ENCODE peak calls at places on chromosome 6, in seven cellular contexts. M is thoracic aorta; O is CD8-positive, alpha-beta T cell; T is HCT116; Y is SK-N-SH; D is A549; P is colonic mucosa. X is an unnamed sample.
A peak's percentile ranks its signal among the peaks of the same experiment; 100 is the strongest.

GRCh38 chr6:98764378-98764911 is 69.9 kb upstream of the POU3F2 start:
- DNase-seq in M (no peak), O (no peak), T (no peak), Y (no peak), D (no peak), P (no peak), X (no peak)

GRCh38 chr6:34919651-34920050 is 30.6 kb downstream of the ANKS1A start:
- DNase-seq in M (no peak), O (no peak), T (no peak), Y (no peak), D (no peak), P (no peak), X (no peak)

GRCh38 chr6:122360809-122361208 is 38.6 kb upstream of the HSF2 start:
- DNase-seq in M (no peak), O (no peak), T (no peak), Y (no peak), D (no peak), P (no peak), X (no peak)

GRCh38 chr6:143136647-143137046 is 76.0 kb downstream of the AIG1 start:
- DNase-seq in M (no peak), O (no peak), T (no peak), Y (no peak), D (no peak), P (no peak), X (no peak)

GRCh38 chr6:127345521-127345920 is 2.1 kb upstream of the ECHDC1 start:
- DNase-seq in M (no peak), O (no peak), T (peak; percentile 40), Y (no peak), D (no peak), P (no peak), X (no peak)

GRCh38 chr6:128598561-128598960 is 78.2 kb upstream of the PTPRK start:
- DNase-seq in M (no peak), O (no peak), T (peak; percentile 8), Y (no peak), D (no peak), P (no peak), X (no peak)

GRCh38 chr6:29834564-29835436 is 7.2 kb downstream of the HLA-G start:
- DNase-seq in M (no peak), O (peak; percentile 61), T (no peak), Y (peak; percentile 41), D (no peak), P (peak; percentile 56), X (no peak)

GRCh38 chr6:44254957-44255808 is 2.1 kb downstream of the SLC35B2 start:
- DNase-seq in M (no peak), O (no peak), T (no peak), Y (no peak), D (peak; percentile 42), P (no peak), X (no peak)

GRCh38 chr6:66814156-66814555 is 1107.1 kb upstream of the EYS start:
- DNase-seq in M (no peak), O (no peak), T (no peak), Y (no peak), D (no peak), P (no peak), X (no peak)

GRCh38 chr6:135269399-135270005 is 88.4 kb downstream of the MYB start:
- DNase-seq in M (no peak), O (no peak), T (no peak), Y (no peak), D (no peak), P (peak; percentile 90), X (no peak)

GRCh38 chr6:136609878-136610706 is 59.9 kb upstream of the MAP7 start:
- DNase-seq in M (peak; percentile 66), O (no peak), T (peak; percentile 98), Y (no peak), D (peak; percentile 96), P (peak; percentile 82), X (peak; percentile 35)

GRCh38 chr6:21426841-21427490 is 166.6 kb upstream of the SOX4 start:
- DNase-seq in M (no peak), O (no peak), T (no peak), Y (no peak), D (peak; percentile 2), P (no peak), X (no peak)

GRCh38 chr6:30169658-30170614 is 6.6 kb downstream of the TRIM15 start:
- DNase-seq in M (no peak), O (no peak), T (peak; percentile 51), Y (peak; percentile 73), D (peak; percentile 45), P (peak; percentile 41), X (no peak)

GRCh38 chr6:73349311-73349710 is 4.8 kb downstream of the DPPA5 start:
- DNase-seq in M (no peak), O (no peak), T (no peak), Y (no peak), D (no peak), P (no peak), X (no peak)

GRCh38 chr6:108277831-108278230 is 17.0 kb upstream of the SNX3 start:
- DNase-seq in M (no peak), O (no peak), T (no peak), Y (no peak), D (no peak), P (no peak), X (no peak)

GRCh38 chr6:4693566-4693965 is 82.6 kb upstream of the CDYL start:
- DNase-seq in M (no peak), O (no peak), T (no peak), Y (no peak), D (no peak), P (no peak), X (no peak)

GRCh38 chr6:133741375-133741861 is 147.5 kb upstream of the TCF21 start:
- DNase-seq in M (no peak), O (no peak), T (peak; percentile 28), Y (no peak), D (peak; percentile 80), P (no peak), X (no peak)

GRCh38 chr6:161272600-161273355 is 1.1 kb downstream of the AGPAT4 start:
- DNase-seq in M (no peak), O (no peak), T (peak; percentile 3), Y (peak; percentile 62), D (no peak), P (peak; percentile 50), X (no peak)

GRCh38 chr6:40436685-40437604 is 150.2 kb downstream of the LRFN2 start:
- DNase-seq in M (no peak), O (no peak), T (no peak), Y (peak; percentile 66), D (no peak), P (no peak), X (no peak)

GRCh38 chr6:40520683-40521082 is 66.5 kb downstream of the LRFN2 start:
- DNase-seq in M (no peak), O (no peak), T (no peak), Y (peak; percentile 33), D (no peak), P (no peak), X (no peak)

DNA sequence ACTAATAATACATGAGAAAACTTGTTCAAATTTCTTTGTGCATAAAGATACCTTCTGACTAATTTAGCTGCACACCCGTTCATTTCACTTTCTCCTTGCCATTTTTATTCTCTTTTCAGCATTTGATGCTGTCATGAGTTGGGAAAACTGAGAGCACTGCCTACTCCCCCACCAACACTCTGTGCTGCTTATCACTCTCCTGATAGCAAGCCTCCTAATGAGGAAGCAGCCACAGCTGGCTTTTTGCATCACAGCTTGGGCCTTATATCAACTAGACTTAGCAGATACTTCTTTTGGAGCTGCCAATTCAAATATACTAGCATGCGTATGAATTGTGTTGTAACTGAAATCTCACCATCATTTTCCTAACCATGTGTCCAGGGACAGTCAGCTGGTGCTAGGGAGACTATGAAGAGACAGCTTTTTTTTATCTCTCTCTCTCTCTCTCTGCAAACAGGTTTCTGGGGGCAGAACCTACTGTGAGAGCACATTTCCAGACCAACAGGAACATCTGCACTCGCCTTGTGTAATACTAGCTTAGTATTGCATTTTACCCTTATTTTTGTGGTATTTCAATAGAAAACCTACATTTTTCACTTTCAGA is 699.0 kb downstream of the KHDRBS2 start:
- DNase-seq in M (no peak), O (no peak), T (no peak), Y (no peak), D (no peak), P (no peak), X (no peak)
- H3K9me3 ChIP-seq in M (no peaks in the 10 kb centered on the region), O (no peaks in the 10 kb centered on the region), T (peaks cover 19% of the 10 kb centered on the region), Y (no peaks in the 10 kb centered on the region), D (no peaks in the 10 kb centered on the region), P (no peaks in the 10 kb centered on the region), X (no peaks in the 10 kb centered on the region)

GRCh38 chr6:157911786-157912185 is 69.9 kb upstream of the SYNJ2 start:
- DNase-seq in M (no peak), O (no peak), T (no peak), Y (peak; percentile 27), D (no peak), P (no peak), X (no peak)

GRCh38 chr6:157908369-157909281 is 73.0 kb upstream of the SYNJ2 start:
- DNase-seq in M (no peak), O (no peak), T (no peak), Y (no peak), D (no peak), P (no peak), X (no peak)

GRCh38 chr6:157912326-157912725 is 69.3 kb upstream of the SYNJ2 start:
- DNase-seq in M (no peak), O (no peak), T (no peak), Y (no peak), D (no peak), P (no peak), X (no peak)

GRCh38 chr6:157909282-157909664 is 72.4 kb upstream of the SYNJ2 start:
- DNase-seq in M (no peak), O (no peak), T (no peak), Y (no peak), D (no peak), P (no peak), X (no peak)

GRCh38 chr6:157911278-157911677 is 70.4 kb upstream of the SYNJ2 start:
- DNase-seq in M (no peak), O (no peak), T (no peak), Y (no peak), D (no peak), P (no peak), X (no peak)
- TF ChIP-seq CTCF in M (no peak), O (no peak), T (no peak), Y (no peak), D (no peak), P (no peak), X (no peak)

DNA sequence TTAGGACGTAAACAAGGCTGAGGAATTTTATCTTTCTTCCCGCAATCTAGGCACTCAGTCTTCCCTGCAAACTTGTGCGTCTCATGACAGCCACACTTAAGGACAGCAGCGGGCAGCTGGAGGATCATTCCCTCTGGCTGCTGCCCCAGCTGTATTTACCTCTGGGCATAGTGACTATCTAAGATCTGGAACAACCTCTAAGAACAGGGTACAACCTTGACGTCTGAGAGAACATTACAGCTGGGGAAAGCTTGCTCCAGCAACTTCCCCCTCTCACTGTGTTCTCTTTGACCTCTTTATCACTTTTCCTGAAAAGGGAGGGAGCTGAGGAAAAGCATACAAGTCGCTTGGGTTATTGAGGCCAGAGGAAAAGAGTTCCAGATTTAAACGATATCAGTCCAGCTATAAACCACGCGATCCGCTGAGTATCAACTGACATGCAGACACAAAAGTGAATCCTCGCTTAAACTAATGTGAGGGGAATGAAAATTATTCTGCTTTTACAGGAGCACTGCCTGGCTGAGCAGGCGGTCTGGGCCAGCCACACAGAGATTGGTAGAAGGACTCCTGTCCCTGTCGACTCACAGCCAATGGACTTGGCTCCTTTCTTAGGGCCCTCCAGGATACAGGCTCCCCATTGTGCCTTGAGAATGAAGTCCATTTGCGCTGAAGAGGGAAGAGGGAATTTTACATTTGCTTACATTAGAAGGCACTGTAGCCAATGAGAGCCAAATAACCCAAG is 153.3 kb downstream of the QRSL1 start:
- DNase-seq in M (no peak), O (no peak), T (no peak), Y (no peak), D (no peak), P (no peak), X (no peak)
- H3K4me3 ChIP-seq in M (no peak overlapping the region), O (no peak overlapping the region), T (no peak overlapping the region), Y (no peak overlapping the region), D (no peak overlapping the region), P (no peak overlapping the region), X (no peak overlapping the region)

GRCh38 chr6:168007592-168008338 is 10.3 kb downstream of the KIF25 start:
- DNase-seq in M (no peak), O (no peak), T (peak; percentile 83), Y (no peak), D (peak; percentile 86), P (no peak), X (peak; percentile 76)
- H3K9me3 ChIP-seq in M (peaks cover 12% of the 10 kb centered on the region), O (no peaks in the 10 kb centered on the region), T (peaks cover 10% of the 10 kb centered on the region), Y (peaks cover 16% of the 10 kb centered on the region), D (peaks cover 28% of the 10 kb centered on the region), P (no peaks in the 10 kb centered on the region), X (peaks cover 14% of the 10 kb centered on the region)

X was measured in breast epithelium.